ENCODE peak calls at places on chromosomes 11 and 22, in six cellular contexts. O is endothelial cell of umbilical vein, C is tibial nerve, T is left ventricle myocardium inferior, Q is fibroblast of lung, V is keratinocyte. U is an unnamed sample. For H3K9me3, the result is how much of the 10 kb centered on the place peaks cover.

GRCh38 chr22:17842386-17842785 is 68.1 kb upstream of the BID start:
- DNase-seq in O (no peak), C (no peak), T (no peak), Q (no peak), V (no peak), U (no peak)

GRCh38 chr11:19392321-19392720 is 151.6 kb upstream of the E2F8 start:
- DNase-seq in O (no peak), C (peak), T (no peak), Q (no peak), V (no peak), U (no peak)

GRCh38 chr22:17792289-17792688 is 18.0 kb upstream of the BID start:
- DNase-seq in O (no peak), C (no peak), T (no peak), Q (no peak), V (no peak), U (no peak)

GRCh38 chr11:48272551-48273080 is 9.0 kb downstream of the OR4X1 start:
- DNase-seq in O (no peak), C (no peak), T (no peak), Q (no peak), V (no peak), U (no peak)

GRCh38 chr22:31491218-31491962 is 1.7 kb upstream of the EIF4ENIF1 start:
- DNase-seq in O (no peak), C (no peak), T (no peak), Q (no peak), V (no peak), U (no peak)

GRCh38 chr22:26711205-26711958 is 54.0 kb downstream of the MIAT start:
- DNase-seq in O (peak), C (no peak), T (no peak), Q (no peak), V (no peak), U (no peak)

GRCh38 chr11:105298630-105299029 is 159.1 kb upstream of the CARD18 start:
- DNase-seq in O (no peak), C (no peak), T (no peak), Q (peak), V (no peak), U (no peak)

GRCh38 chr11:119108857-119109221 is 1.7 kb downstream of the C2CD2L start:
- DNase-seq in O (no peak), C (no peak), T (no peak), Q (no peak), V (no peak), U (no peak)

GRCh38 chr11:2860636-2861035 is 24.9 kb downstream of the CDKN1C start:
- DNase-seq in O (no peak), C (no peak), T (no peak), Q (peak), V (no peak), U (peak)

GRCh38 chr11:83566948-83567347 is 280.8 kb upstream of the CCDC90B start:
- DNase-seq in O (no peak), C (no peak), T (no peak), Q (peak), V (no peak), U (no peak)

GRCh38 chr11:12754582-12755250 is 80.5 kb downstream of the TEAD1 start:
- DNase-seq in O (no peak), C (no peak), T (no peak), Q (no peak), V (no peak), U (no peak)

GRCh38 chr11:2517386-2518064 is 72.7 kb downstream of the KCNQ1 start:
- DNase-seq in O (no peak), C (no peak), T (peak), Q (no peak), V (no peak), U (no peak)

GRCh38 chr11:94521684-94522083 is 9.4 kb downstream of the C11orf97 start:
- DNase-seq in O (no peak), C (no peak), T (no peak), Q (no peak), V (no peak), U (no peak)

GRCh38 chr22:26196657-26197056 is 27.4 kb downstream of the SEZ6L start:
- DNase-seq in O (no peak), C (no peak), T (no peak), Q (no peak), V (no peak), U (no peak)

DNA sequence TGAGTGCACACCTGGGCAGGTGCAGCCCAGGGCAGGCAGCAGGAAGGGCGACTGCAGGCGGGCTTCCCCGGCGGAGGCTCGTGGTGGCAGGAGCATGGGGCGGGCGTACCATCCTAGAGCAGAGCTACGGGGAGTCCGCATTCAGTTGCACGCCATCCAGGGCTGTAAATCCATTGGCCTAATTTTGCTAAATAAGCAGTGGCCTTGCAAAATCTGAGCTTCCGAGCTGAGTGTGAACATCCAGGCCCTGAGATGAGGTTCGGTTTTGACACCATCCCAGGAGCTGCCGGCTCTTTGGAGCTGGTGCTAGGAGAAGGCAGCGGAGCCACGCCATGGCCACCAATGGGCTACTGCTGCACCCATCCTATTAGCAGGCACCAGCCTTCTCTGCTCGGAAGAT is 664.8 kb downstream of the BRD1 start:
- DNase-seq in O (no peak), C (no peak), T (no peak), Q (no peak), V (no peak), U (no peak)
- H3K9me3 ChIP-seq in O (under half), C (under half), T (under half), Q (under half), V (under half), U (under half)

GRCh38 chr22:39943366-39943765 is 16.8 kb upstream of the TMA7B start:
- DNase-seq in O (no peak), C (no peak), T (no peak), Q (no peak), V (no peak), U (no peak)
- H3K4me3 ChIP-seq in O (no peak), C (no peak), T (no peak), Q (no peak), V (no peak), U (no peak)

GRCh38 chr22:49492308-49492707 is 335.4 kb downstream of the BRD1 start:
- DNase-seq in O (no peak), C (no peak), T (no peak), Q (no peak), V (no peak), U (no peak)
- H3K9me3 ChIP-seq in O (under half), C (under half), T (under half), Q (under half), V (under half), U (under half)

GRCh38 chr11:43558556-43559127 is 121.9 kb upstream of the HSD17B12 start:
- DNase-seq in O (no peak), C (no peak), T (no peak), Q (no peak), V (no peak), U (no peak)

GRCh38 chr11:43557553-43558031 is 122.9 kb upstream of the HSD17B12 start:
- DNase-seq in O (no peak), C (no peak), T (no peak), Q (no peak), V (no peak), U (no peak)

GRCh38 chr11:43556269-43556668 is 124.3 kb upstream of the HSD17B12 start:
- DNase-seq in O (no peak), C (no peak), T (no peak), Q (no peak), V (no peak), U (no peak)

GRCh38 chr11:43556892-43557291 is 123.6 kb upstream of the HSD17B12 start:
- DNase-seq in O (no peak), C (no peak), T (no peak), Q (no peak), V (no peak), U (no peak)

DNA sequence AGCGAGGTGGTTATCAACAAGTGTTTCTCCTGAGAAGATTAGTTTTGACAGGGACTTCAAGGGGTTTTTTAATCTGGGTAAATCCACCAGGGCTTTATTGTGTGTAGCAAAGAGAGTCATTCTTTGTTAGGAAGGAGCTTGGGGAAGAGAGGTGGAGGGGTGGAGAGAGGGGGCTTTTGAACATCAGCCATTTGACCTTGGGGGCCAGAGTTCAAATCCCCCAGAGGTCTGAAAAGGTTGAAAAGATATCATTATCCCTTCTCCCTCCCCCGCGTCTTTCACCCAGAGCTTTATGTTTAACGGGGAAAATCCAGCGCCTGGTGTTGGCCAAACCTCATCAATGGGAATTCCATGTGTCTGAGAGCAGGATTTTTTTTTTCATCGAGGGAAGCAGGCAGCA is 122.5 kb upstream of the HSD17B12 start:
- DNase-seq in O (no peak), C (no peak), T (no peak), Q (no peak), V (no peak), U (no peak)
- H3K4me3 ChIP-seq in O (no peak), C (no peak), T (no peak), Q (no peak), V (no peak), U (no peak)

GRCh38 chr11:3936517-3936916 is 81.1 kb downstream of the STIM1 start:
- DNase-seq in O (no peak), C (no peak), T (no peak), Q (no peak), V (no peak), U (no peak)

GRCh38 chr11:3939211-3939610 is 83.7 kb downstream of the STIM1 start:
- DNase-seq in O (no peak), C (no peak), T (no peak), Q (peak), V (no peak), U (no peak)

GRCh38 chr11:3942160-3942955 is 86.9 kb downstream of the STIM1 start:
- DNase-seq in O (no peak), C (no peak), T (no peak), Q (no peak), V (no peak), U (no peak)

GRCh38 chr11:3942956-3943497 is 87.6 kb downstream of the STIM1 start:
- DNase-seq in O (peak), C (no peak), T (no peak), Q (no peak), V (no peak), U (no peak)

GRCh38 chr11:3939651-3940190 is 84.3 kb downstream of the STIM1 start:
- DNase-seq in O (no peak), C (no peak), T (no peak), Q (peak), V (no peak), U (no peak)
- H3K9me3 ChIP-seq in O (under half), C (under half), T (under half), Q (under half), V (under half), U (under half)

GRCh38 chr22:20999350-21000214 is 2.3 kb downstream of the THAP7 start:
- DNase-seq in O (no peak), C (no peak), T (no peak), Q (no peak), V (no peak), U (no peak)
- H3K4me3 ChIP-seq in O (no peak), C (no peak), T (peak), Q (peak), V (no peak), U (no peak)

GRCh38 chr22:47456031-47456430 is 693.6 kb downstream of the TBC1D22A start:
- DNase-seq in O (no peak), C (no peak), T (no peak), Q (no peak), V (no peak), U (no peak)

GRCh38 chr22:47460870-47461269 is 698.4 kb downstream of the TBC1D22A start:
- DNase-seq in O (no peak), C (no peak), T (no peak), Q (no peak), V (no peak), U (no peak)

GRCh38 chr22:47457021-47457420 is 694.6 kb downstream of the TBC1D22A start:
- DNase-seq in O (no peak), C (no peak), T (no peak), Q (no peak), V (no peak), U (no peak)

GRCh38 chr22:47457509-47458300 is 695.3 kb downstream of the TBC1D22A start:
- DNase-seq in O (no peak), C (no peak), T (no peak), Q (no peak), V (no peak), U (no peak)

DNA sequence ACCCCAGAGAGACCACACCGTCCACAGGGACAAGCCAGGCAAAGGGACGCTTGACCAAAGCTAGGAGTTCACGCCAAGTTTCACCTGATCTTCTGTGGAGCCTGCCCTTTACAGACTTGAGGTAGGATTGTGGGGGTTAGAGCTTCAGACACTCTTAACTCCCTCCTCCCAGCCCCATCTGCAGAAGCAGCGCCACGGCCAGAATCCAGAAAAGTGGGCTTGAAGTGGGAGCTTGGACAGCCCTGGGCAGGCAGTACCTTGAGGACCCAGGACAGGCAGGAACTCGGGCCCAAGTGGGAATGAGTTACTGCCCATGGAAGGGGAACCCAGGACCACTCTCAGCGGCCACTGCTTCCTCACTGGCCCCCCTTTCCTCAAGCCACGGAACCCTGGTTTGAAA is 695.9 kb downstream of the TBC1D22A start:
- DNase-seq in O (no peak), C (no peak), T (no peak), Q (no peak), V (no peak), U (no peak)
- H3K9me3 ChIP-seq in O (under half), C (under half), T (under half), Q (under half), V (under half), U (under half)

GRCh38 chr22:29476116-29476515 is 3.9 kb upstream of the NEFH start:
- DNase-seq in O (no peak), C (no peak), T (no peak), Q (no peak), V (no peak), U (no peak)
- H3K4me3 ChIP-seq in O (no peak), C (no peak), T (no peak), Q (no peak), V (no peak), U (no peak)

DNA sequence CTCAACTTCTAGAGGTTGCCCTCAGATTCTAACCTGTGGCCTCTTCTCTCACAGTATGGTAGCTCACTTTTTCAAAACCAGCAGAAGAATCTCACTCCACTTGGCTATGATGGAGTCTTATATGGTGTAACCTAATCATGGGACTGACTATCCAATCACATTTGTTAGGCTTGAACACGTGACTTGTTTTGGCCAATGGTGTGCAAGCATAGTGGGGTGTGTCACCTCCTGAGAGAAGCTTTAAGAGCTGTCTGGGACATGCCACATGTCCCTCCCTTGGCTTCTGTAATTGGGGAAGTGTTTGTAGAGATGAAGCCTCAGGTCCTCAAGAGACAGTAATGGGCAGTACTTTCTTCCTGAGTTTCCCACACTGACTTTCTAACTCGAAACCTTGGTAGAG is 12.8 kb upstream of the SMIM38 start:
- DNase-seq in O (no peak), C (no peak), T (no peak), Q (no peak), V (no peak), U (no peak)
- H3K9me3 ChIP-seq in O (under half), C (under half), T (under half), Q (under half), V (under half), U (under half)

U was measured in MG63.